ENCODE peak calls at places on chromosome X, in nine cellular contexts. Q is body of pancreas; C is astrocyte of the spinal cord; B is AG09319; Y is epithelial cell of proximal tubule; E is mucosa of descending colon; R is EL; P is lower leg skin; N is stimulated activated CD4-positive, alpha-beta T cell treated with anti-CD3 and anti-CD28 coated beads, TNF-alpha, amount 100 ng/mL, for 24 hours. X is an unnamed sample.

GRCh38 chrX:104343408-104344129 is 88.8 kb upstream of the ESX1 start:
- DNase-seq in Q (peak), C (peak), B (peak), Y (no peak), E (no peak), R (peak), P (no peak), N (peak), X (peak)

GRCh38 chrX:40157228-40158035 is 59.7 kb upstream of the BCOR start:
- DNase-seq in Q (no peak), C (no peak), B (no peak), Y (no peak), E (no peak), R (no peak), P (no peak), N (no peak), X (no peak)

GRCh38 chrX:116281106-116281505 is 110.6 kb downstream of the AGTR2 start:
- DNase-seq in Q (no peak), C (no peak), B (no peak), Y (no peak), E (no peak), R (no peak), P (no peak), N (no peak), X (no peak)

GRCh38 chrX:75781618-75782017 is 3.4 kb downstream of the MAGEE2 start:
- DNase-seq in Q (no peak), C (no peak), B (no peak), Y (no peak), E (no peak), R (no peak), P (no peak), N (no peak), X (no peak)

GRCh38 chrX:68163446-68163845 is 269.8 kb downstream of the OPHN1 start:
- DNase-seq in Q (no peak), C (peak), B (no peak), Y (no peak), E (no peak), R (peak), P (no peak), N (no peak), X (peak)

GRCh38 chrX:107716045-107716684 is 59.4 kb downstream of the TSC22D3 start:
- DNase-seq in Q (no peak), C (peak), B (no peak), Y (no peak), E (peak), R (peak), P (peak), N (no peak), X (peak)

GRCh38 chrX:106950381-106950780 is 30.2 kb downstream of the CLDN2 start:
- DNase-seq in Q (no peak), C (no peak), B (no peak), Y (no peak), E (no peak), R (no peak), P (no peak), N (no peak), X (no peak)

GRCh38 chrX:48971325-48972213 is at the start of gene KCND1:
- DNase-seq in Q (peak), C (peak), B (no peak), Y (no peak), E (peak), R (peak), P (no peak), N (peak), X (peak)

GRCh38 chrX:8783100-8784098 is 17.8 kb downstream of the FAM9A start:
- DNase-seq in Q (peak), C (no peak), B (no peak), Y (no peak), E (no peak), R (no peak), P (no peak), N (peak), X (peak)

GRCh38 chrX:132716006-132716405 is 227.2 kb upstream of the MBNL3 start:
- DNase-seq in Q (no peak), C (peak), B (no peak), Y (no peak), E (no peak), R (no peak), P (no peak), N (no peak), X (no peak)

GRCh38 chrX:123803331-123803983 is 56.4 kb upstream of the XIAP start:
- DNase-seq in Q (no peak), C (peak), B (no peak), Y (peak), E (no peak), R (peak), P (no peak), N (no peak), X (peak)

GRCh38 chrX:119482497-119483480 is 14.5 kb downstream of the SLC25A5 start:
- DNase-seq in Q (peak), C (peak), B (no peak), Y (no peak), E (peak), R (peak), P (peak), N (peak), X (peak)

GRCh38 chrX:54551801-54552200 is 21.8 kb downstream of the GNL3L start:
- DNase-seq in Q (no peak), C (no peak), B (no peak), Y (no peak), E (no peak), R (no peak), P (peak), N (no peak), X (no peak)

GRCh38 chrX:23901805-23902204 is 5.9 kb downstream of the APOO start:
- DNase-seq in Q (peak), C (peak), B (peak), Y (no peak), E (no peak), R (peak), P (no peak), N (no peak), X (peak)

GRCh38 chrX:109902665-109903064 is 100.2 kb upstream of the TMEM164 start:
- DNase-seq in Q (no peak), C (peak), B (no peak), Y (peak), E (no peak), R (peak), P (no peak), N (no peak), X (peak)

GRCh38 chrX:46228389-46228788 is 316.8 kb downstream of the ZNF674 start:
- DNase-seq in Q (no peak), C (no peak), B (no peak), Y (no peak), E (no peak), R (no peak), P (no peak), N (no peak), X (no peak)

GRCh38 chrX:22037911-22038537 is 5.9 kb downstream of the PHEX start:
- DNase-seq in Q (no peak), C (no peak), B (no peak), Y (no peak), E (no peak), R (no peak), P (no peak), N (no peak), X (no peak)

GRCh38 chrX:151996329-151996728 is 21.9 kb upstream of the GABRE start:
- DNase-seq in Q (no peak), C (no peak), B (no peak), Y (no peak), E (no peak), R (no peak), P (no peak), N (no peak), X (no peak)

GRCh38 chrX:66489339-66489738 is 149.5 kb downstream of the EDA2R start:
- DNase-seq in Q (no peak), C (no peak), B (no peak), Y (no peak), E (no peak), R (peak), P (no peak), N (no peak), X (no peak)

GRCh38 chrX:31038585-31039326 is 33.1 kb downstream of the FTHL17 start:
- DNase-seq in Q (peak), C (peak), B (peak), Y (no peak), E (no peak), R (peak), P (no peak), N (peak), X (peak)

GRCh38 chrX:70970482-70970999 is 39.6 kb upstream of the SLC7A3 start:
- DNase-seq in Q (no peak), C (peak), B (no peak), Y (no peak), E (no peak), R (peak), P (no peak), N (no peak), X (peak)

GRCh38 chrX:129959493-129959832 is 23.0 kb upstream of the BCORL1 start:
- DNase-seq in Q (no peak), C (no peak), B (no peak), Y (no peak), E (no peak), R (peak), P (no peak), N (no peak), X (no peak)

GRCh38 chrX:7233632-7234406 is 85.9 kb upstream of the PUDP start:
- DNase-seq in Q (no peak), C (no peak), B (no peak), Y (no peak), E (no peak), R (peak), P (no peak), N (no peak), X (no peak)

GRCh38 chrX:12970691-12971202 is 4.2 kb upstream of the TMSB4X start:
- DNase-seq in Q (peak), C (peak), B (no peak), Y (no peak), E (no peak), R (peak), P (no peak), N (no peak), X (peak)

GRCh38 chrX:43121637-43122036 is 343.7 kb upstream of the PPP1R2C start:
- DNase-seq in Q (no peak), C (no peak), B (no peak), Y (no peak), E (no peak), R (no peak), P (no peak), N (no peak), X (no peak)